ENCODE peak calls at places on chromosome 2, in seven cellular contexts. U, C, O, N, Q, W and Y are unnamed samples. For H3K4me1, the result is how much of the 10 kb centered on the place peaks cover.

GRCh38 chr2:31324000-31324633 is 90.2 kb downstream of the EHD3 start:
- DNase-seq in U (no peak), C (no peak), O (peak), N (no peak), Q (no peak), W (no peak), Y (no peak)

GRCh38 chr2:189641565-189641964 is 19.7 kb upstream of the ASNSD1 start:
- DNase-seq in U (no peak), C (no peak), O (no peak), N (no peak), Q (no peak), W (no peak), Y (no peak)

GRCh38 chr2:48854681-48855080 is 99.2 kb upstream of the LHCGR start:
- DNase-seq in U (no peak), C (no peak), O (no peak), N (no peak), Q (no peak), W (no peak), Y (no peak)

GRCh38 chr2:152395132-152396024 is 60.4 kb downstream of the FMNL2 start:
- DNase-seq in U (no peak), C (no peak), O (no peak), N (no peak), Q (peak), W (no peak), Y (no peak)

GRCh38 chr2:163906410-163906809 is 170.6 kb upstream of the FIGN start:
- DNase-seq in U (no peak), C (no peak), O (no peak), N (no peak), Q (no peak), W (no peak), Y (no peak)

GRCh38 chr2:74051504-74051903 is 66.8 kb downstream of the TET3 start:
- DNase-seq in U (no peak), C (no peak), O (no peak), N (no peak), Q (no peak), W (no peak), Y (no peak)

GRCh38 chr2:133718688-133719201 is 150.5 kb upstream of the NCKAP5 start:
- DNase-seq in U (no peak), C (no peak), O (peak), N (peak), Q (peak), W (no peak), Y (no peak)

GRCh38 chr2:199329466-199329865 is 128.3 kb downstream of the SATB2 start:
- DNase-seq in U (no peak), C (no peak), O (peak), N (no peak), Q (peak), W (no peak), Y (no peak)

GRCh38 chr2:86047575-86048382 is 57.9 kb downstream of the POLR1A start:
- DNase-seq in U (no peak), C (no peak), O (no peak), N (no peak), Q (no peak), W (no peak), Y (no peak)

GRCh38 chr2:127108090-127108523 is 1.2 kb upstream of the BIN1 start:
- DNase-seq in U (no peak), C (no peak), O (no peak), N (no peak), Q (no peak), W (no peak), Y (no peak)

GRCh38 chr2:172606285-172606684 is 50.4 kb downstream of the PDK1 start:
- DNase-seq in U (no peak), C (no peak), O (no peak), N (no peak), Q (no peak), W (no peak), Y (no peak)

GRCh38 chr2:232296766-232297525 is 81.6 kb upstream of the ALPP start:
- DNase-seq in U (no peak), C (no peak), O (no peak), N (no peak), Q (no peak), W (no peak), Y (no peak)

GRCh38 chr2:10233131-10234012 is 69.3 kb upstream of the HPCAL1 start:
- DNase-seq in U (no peak), C (no peak), O (no peak), N (no peak), Q (no peak), W (peak), Y (peak)

GRCh38 chr2:54579061-54579681 is 123.0 kb downstream of the SPTBN1 start:
- DNase-seq in U (no peak), C (no peak), O (no peak), N (no peak), Q (no peak), W (no peak), Y (no peak)

GRCh38 chr2:54577944-54578667 is 122.0 kb downstream of the SPTBN1 start:
- DNase-seq in U (no peak), C (no peak), O (no peak), N (no peak), Q (peak), W (no peak), Y (no peak)

GRCh38 chr2:54578668-54579045 is 122.5 kb downstream of the SPTBN1 start:
- DNase-seq in U (no peak), C (no peak), O (no peak), N (no peak), Q (no peak), W (no peak), Y (no peak)

GRCh38 chr2:54581326-54582039 is 125.4 kb downstream of the SPTBN1 start:
- DNase-seq in U (no peak), C (no peak), O (no peak), N (no peak), Q (no peak), W (no peak), Y (no peak)

DNA sequence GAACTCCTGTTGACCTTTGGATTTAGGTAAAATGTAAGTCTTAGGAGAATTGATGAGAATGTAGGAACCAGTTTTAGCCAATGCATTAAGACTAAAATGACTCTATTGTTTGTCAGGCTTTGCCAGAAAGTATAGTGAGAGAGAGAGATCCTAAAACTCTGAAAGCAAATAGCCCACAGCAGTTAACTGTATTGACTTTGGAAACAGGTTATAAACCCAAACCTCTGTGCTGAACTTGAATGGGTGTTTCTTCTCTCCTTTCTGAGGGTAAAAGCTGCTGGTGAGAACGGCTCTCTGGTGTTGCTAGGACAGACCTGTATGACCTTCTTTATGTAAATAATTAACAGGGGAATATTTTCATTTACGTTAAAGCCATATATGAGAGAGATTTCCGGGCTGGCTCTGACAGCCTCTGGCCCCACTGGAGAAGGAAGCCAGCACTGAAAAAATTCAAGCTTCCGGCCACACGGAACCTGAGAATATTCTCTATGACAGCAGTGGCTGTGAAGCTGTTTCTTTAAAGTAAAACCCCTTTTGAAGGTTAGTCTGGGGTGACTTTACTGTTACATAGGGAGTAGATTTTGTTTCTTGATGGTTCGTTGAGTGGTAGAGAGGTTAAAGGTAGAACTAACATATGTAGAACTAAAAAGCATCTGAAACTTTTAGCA is 123.7 kb downstream of the SPTBN1 start:
- DNase-seq in U (no peak), C (no peak), O (no peak), N (no peak), Q (no peak), W (no peak), Y (no peak)
- H3K4me1 ChIP-seq in U (under half), C (half or more), O (under half), N (under half), Q (half or more), W (under half), Y (half or more)

DNA sequence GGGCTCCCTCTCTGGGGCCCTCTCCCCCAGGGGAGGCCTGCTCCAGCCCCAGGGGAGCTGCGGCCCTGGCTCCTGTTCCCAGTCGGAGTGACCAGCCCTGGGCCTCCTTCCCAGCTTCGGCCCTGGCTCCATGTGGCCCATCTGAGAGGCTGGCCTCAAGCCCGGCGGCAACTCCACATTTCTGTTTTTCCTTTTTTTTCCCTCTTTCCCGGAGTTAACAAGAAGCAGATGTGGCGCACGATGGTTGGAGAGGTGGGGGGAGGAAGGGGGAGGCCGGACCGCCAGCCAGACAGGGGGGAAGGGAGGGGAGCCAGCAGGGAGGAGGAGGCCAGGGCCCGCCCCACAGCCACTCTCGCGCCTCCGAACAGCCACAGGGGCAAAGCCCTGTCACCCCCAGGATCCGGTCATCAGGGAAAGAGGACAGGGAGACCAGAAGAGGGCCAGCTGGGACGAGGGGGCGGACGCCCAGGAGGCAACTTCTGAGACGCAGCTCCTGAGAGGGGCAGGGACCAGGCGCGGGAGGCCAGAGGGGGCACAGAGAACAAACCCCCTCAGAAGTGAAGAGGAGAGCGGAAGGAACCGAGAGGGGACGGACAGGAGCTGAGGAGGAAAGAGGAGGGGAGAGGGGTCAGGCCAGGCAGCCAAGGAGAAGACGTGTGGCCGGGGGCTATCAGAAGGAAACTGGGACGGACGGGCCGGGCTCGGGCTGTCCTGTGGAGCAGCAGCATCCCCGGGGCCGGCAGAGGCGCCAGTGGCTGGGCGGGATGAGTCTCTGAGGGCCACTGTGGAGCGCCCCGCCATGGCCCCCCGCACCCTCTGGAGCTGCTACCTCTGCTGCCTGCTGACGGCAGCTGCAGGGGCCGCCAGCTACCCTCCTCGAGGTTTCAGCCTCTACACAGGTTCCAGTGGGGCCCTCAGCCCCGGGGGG is at the start of gene EMILIN1:
- DNase-seq in U (peak), C (peak), O (peak), N (peak), Q (peak), W (peak), Y (peak)
- H3K4me3 ChIP-seq in U (no peak), C (peak), O (peak), N (peak), Q (peak), W (peak), Y (peak)

GRCh38 chr2:219155054-219155644 is 5.5 kb downstream of the NHEJ1 start:
- DNase-seq in U (peak), C (peak), O (peak), N (no peak), Q (peak), W (no peak), Y (no peak)
- TF ChIP-seq CTCF in U (no peak), C (peak), O (peak), N (peak), Q (peak), W (peak), Y (peak)

DNA sequence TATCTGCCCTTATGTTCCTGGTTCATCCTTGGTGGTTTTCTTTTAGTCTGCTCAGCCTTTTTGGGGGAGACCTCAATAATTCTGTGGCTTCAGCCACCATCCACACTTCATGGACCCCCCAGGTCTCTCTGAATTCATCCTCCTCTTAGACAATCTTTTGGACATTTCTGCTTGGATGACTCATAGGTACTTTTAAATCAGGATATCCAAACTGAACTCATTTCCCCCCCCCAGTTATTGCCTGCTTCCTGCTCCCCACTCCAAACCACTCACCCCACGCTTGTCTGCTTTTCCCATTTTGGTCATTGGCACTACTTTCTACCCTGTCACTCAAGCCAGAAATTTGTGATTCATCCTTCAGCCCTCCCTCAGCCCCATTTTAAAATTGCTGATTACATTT is 78.5 kb downstream of the TANC1 start:
- DNase-seq in U (peak), C (no peak), O (peak), N (no peak), Q (no peak), W (no peak), Y (no peak)
- H3K4me1 ChIP-seq in U (under half), C (under half), O (under half), N (under half), Q (under half), W (under half), Y (half or more)

GRCh38 chr2:12731701-12732280 is 15.1 kb downstream of the TRIB2 start:
- DNase-seq in U (no peak), C (peak), O (no peak), N (no peak), Q (no peak), W (no peak), Y (no peak)
- H3K4me3 ChIP-seq in U (no peak), C (no peak), O (no peak), N (no peak), Q (no peak), W (no peak), Y (no peak)

GRCh38 chr2:3662239-3662638 is 4.2 kb downstream of the ALLC start:
- DNase-seq in U (no peak), C (peak), O (no peak), N (no peak), Q (peak), W (no peak), Y (no peak)
- TF ChIP-seq CTCF in U (no peak), C (peak), O (no peak), N (no peak), Q (peak), W (no peak), Y (no peak)

GRCh38 chr2:46988230-46988629 is 72.6 kb upstream of the MCFD2 start:
- DNase-seq in U (no peak), C (no peak), O (no peak), N (no peak), Q (no peak), W (no peak), Y (no peak)

GRCh38 chr2:46991985-46992384 is 76.4 kb upstream of the MCFD2 start:
- DNase-seq in U (peak), C (no peak), O (no peak), N (no peak), Q (no peak), W (no peak), Y (no peak)

GRCh38 chr2:46990231-46990588 is 74.6 kb upstream of the MCFD2 start:
- DNase-seq in U (no peak), C (no peak), O (no peak), N (no peak), Q (no peak), W (no peak), Y (no peak)

GRCh38 chr2:46989491-46990230 is 74.1 kb upstream of the MCFD2 start:
- DNase-seq in U (no peak), C (peak), O (no peak), N (no peak), Q (no peak), W (no peak), Y (no peak)

GRCh38 chr2:46988733-46989481 is 73.3 kb upstream of the MCFD2 start:
- DNase-seq in U (peak), C (peak), O (no peak), N (no peak), Q (no peak), W (no peak), Y (no peak)
- H3K4me1 ChIP-seq in U (half or more), C (under half), O (under half), N (under half), Q (under half), W (under half), Y (under half)